ENCODE peak calls at places on chromosomes 5 and 9, in ten cellular contexts. D is HTR-8/SVneo; O is EL; A is B cell; N is ACHN; E is stimulated activated CD4-positive, alpha-beta T cell treated with anti-CD3 and anti-CD28 coated beads, Interleukin-2, amount 100 ng/mL, for 48 hours; W is adipocyte; H is NCI-H2081; F is ovary; J is Ammon's horn. L is an unnamed sample.

GRCh38 chr5:171449426-171449825 is 30.0 kb downstream of the FGF18 start:
- DNase-seq in D (no peak), O (no peak), A (no peak), N (no peak), E (no peak), W (no peak), H (no peak), F (no peak), J (no peak), L (no peak)

GRCh38 chr5:178640331-178641045 is 13.6 kb upstream of the CLK4 start:
- DNase-seq in D (no peak), O (peak; percentile 35), A (no peak), N (no peak), E (no peak), W (no peak), H (no peak), F (no peak), J (no peak), L (no peak)

GRCh38 chr9:129671065-129671464 is 5.6 kb downstream of the PRRX2 start:
- DNase-seq in D (no peak), O (no peak), A (no peak), N (no peak), E (no peak), W (no peak), H (no peak), F (no peak), J (no peak), L (no peak)

GRCh38 chr9:27528886-27529315 is 713 bp downstream of the MOB3B start:
- DNase-seq in D (peak; percentile 13), O (peak; percentile 22), A (peak; percentile 83), N (no peak), E (peak; percentile 32), W (peak; percentile 44), H (no peak), F (peak; percentile 74), J (peak; percentile 58), L (peak; percentile 59)

GRCh38 chr5:152560508-152561137 is 155.5 kb upstream of the NMUR2 start:
- DNase-seq in D (peak; percentile 27), O (peak; percentile 49), A (peak; percentile 6), N (peak; percentile 47), E (peak; percentile 18), W (peak; percentile 26), H (peak; percentile 77), F (no peak), J (peak; percentile 86), L (peak; percentile 79)

GRCh38 chr5:38468202-38468656 is 88.2 kb downstream of the LIFR start:
- DNase-seq in D (peak; percentile 93), O (peak; percentile 96), A (no peak), N (peak; percentile 89), E (no peak), W (peak; percentile 76), H (no peak), F (no peak), J (no peak), L (no peak)

GRCh38 chr5:150142800-150143724 is 12.6 kb downstream of the PDGFRB start:
- DNase-seq in D (peak; percentile 88), O (peak; percentile 99), A (no peak), N (peak; percentile 58), E (no peak), W (peak; percentile 95), H (no peak), F (peak; percentile 87), J (no peak), L (no peak)

GRCh38 chr5:179060116-179061008 is at the start of gene ZNF354C:
- DNase-seq in D (peak; percentile 88), O (peak; percentile 92), A (peak; percentile 89), N (no peak), E (peak; percentile 79), W (peak; percentile 97), H (no peak), F (peak; percentile 90), J (peak; percentile 91), L (peak; percentile 94)

GRCh38 chr5:99621772-99622681 is 693.2 kb upstream of the CHD1 start:
- DNase-seq in D (no peak), O (no peak), A (no peak), N (no peak), E (no peak), W (no peak), H (no peak), F (no peak), J (no peak), L (peak; percentile 27)

GRCh38 chr5:88660326-88660946 is 222.5 kb downstream of the MEF2C start:
- DNase-seq in D (peak; percentile 31), O (peak; percentile 39), A (peak; percentile 36), N (peak; percentile 61), E (no peak), W (no peak), H (no peak), F (no peak), J (peak; percentile 78), L (peak; percentile 31)

GRCh38 chr5:135557034-135557838 is 21.5 kb upstream of the NEUROG1 start:
- DNase-seq in D (no peak), O (no peak), A (no peak), N (no peak), E (no peak), W (no peak), H (no peak), F (no peak), J (peak; percentile 61), L (no peak)

GRCh38 chr5:149528661-149529060 is 22.6 kb downstream of the CSNK1A1 start:
- DNase-seq in D (no peak), O (no peak), A (no peak), N (no peak), E (no peak), W (no peak), H (no peak), F (no peak), J (no peak), L (no peak)

GRCh38 chr5:146647656-146648199 is 131.7 kb upstream of the GPR151 start:
- DNase-seq in D (no peak), O (peak; percentile 15), A (no peak), N (no peak), E (no peak), W (peak; percentile 3), H (no peak), F (no peak), J (peak; percentile 76), L (no peak)

GRCh38 chr9:69582018-69582417 is 90.2 kb downstream of the APBA1 start:
- DNase-seq in D (no peak), O (no peak), A (no peak), N (no peak), E (no peak), W (no peak), H (no peak), F (no peak), J (no peak), L (no peak)

GRCh38 chr9:133354766-133355165 is 1.5 kb downstream of the SURF1 start:
- DNase-seq in D (no peak), O (no peak), A (no peak), N (no peak), E (no peak), W (no peak), H (no peak), F (no peak), J (no peak), L (no peak)

GRCh38 chr5:23994581-23995370 is 487.4 kb downstream of the PRDM9 start:
- DNase-seq in D (no peak), O (no peak), A (no peak), N (no peak), E (no peak), W (no peak), H (peak; percentile 9), F (no peak), J (no peak), L (no peak)

GRCh38 chr9:130118841-130119520 is 53.2 kb upstream of the NCS1 start:
- DNase-seq in D (no peak), O (no peak), A (no peak), N (peak; percentile 57), E (no peak), W (peak; percentile 23), H (peak; percentile 98), F (no peak), J (no peak), L (peak; percentile 74)

GRCh38 chr9:69121155-69122085 is 52.7 kb upstream of the TJP2 start:
- DNase-seq in D (peak; percentile 41), O (peak; percentile 57), A (peak; percentile 21), N (peak; percentile 54), E (peak; percentile 8), W (peak; percentile 72), H (peak; percentile 66), F (peak; percentile 55), J (peak; percentile 57), L (peak; percentile 76)

GRCh38 chr5:150021491-150022162 is 21.1 kb downstream of the HMGXB3 start:
- DNase-seq in D (no peak), O (no peak), A (no peak), N (peak; percentile 78), E (no peak), W (no peak), H (no peak), F (no peak), J (no peak), L (peak; percentile 75)

GRCh38 chr5:68267044-68267443 is 51.5 kb downstream of the PIK3R1 start:
- DNase-seq in D (no peak), O (no peak), A (no peak), N (no peak), E (no peak), W (no peak), H (no peak), F (no peak), J (no peak), L (no peak)

GRCh38 chr5:177520906-177521513 is 4.2 kb upstream of the DDX41 start:
- DNase-seq in D (no peak), O (no peak), A (no peak), N (no peak), E (no peak), W (no peak), H (no peak), F (no peak), J (no peak), L (no peak)

GRCh38 chr5:111172504-111172903 is 51.7 kb upstream of the CAMK4 start:
- DNase-seq in D (no peak), O (peak; percentile 3), A (no peak), N (no peak), E (no peak), W (no peak), H (no peak), F (no peak), J (no peak), L (peak; percentile 63)

GRCh38 chr5:14809369-14810144 is 62.0 kb downstream of the ANKH start:
- DNase-seq in D (peak; percentile 89), O (peak; percentile 98), A (peak; percentile 69), N (peak; percentile 78), E (peak; percentile 63), W (peak; percentile 81), H (no peak), F (no peak), J (peak; percentile 85), L (no peak)

GRCh38 chr5:141412853-141413539 is at the start of gene PCDHGA10:
- DNase-seq in D (peak; percentile 48), O (peak; percentile 67), A (peak; percentile 58), N (peak; percentile 17), E (peak; percentile 41), W (peak; percentile 97), H (no peak), F (peak; percentile 14), J (no peak), L (peak; percentile 73)

GRCh38 chr5:178298283-178298807 is 65.7 kb upstream of the PHYKPL start:
- DNase-seq in D (no peak), O (no peak), A (no peak), N (no peak), E (no peak), W (no peak), H (no peak), F (no peak), J (no peak), L (no peak)

GRCh38 chr5:74056789-74057164 is 430.8 kb downstream of the ARHGEF28 start:
- DNase-seq in D (peak; percentile 15), O (peak; percentile 35), A (peak; percentile 3), N (peak; percentile 39), E (no peak), W (no peak), H (no peak), F (no peak), J (no peak), L (no peak)

GRCh38 chr9:96107436-96107835 is 194.5 kb downstream of the HSD17B3 start:
- DNase-seq in D (no peak), O (no peak), A (no peak), N (no peak), E (no peak), W (no peak), H (no peak), F (no peak), J (no peak), L (no peak)

GRCh38 chr9:129140397-129141065 is 29.3 kb downstream of the PTPA start:
- DNase-seq in D (no peak), O (peak; percentile 55), A (no peak), N (peak; percentile 39), E (no peak), W (peak; percentile 58), H (no peak), F (peak; percentile 69), J (peak; percentile 41), L (peak; percentile 77)

L was measured in H9.